ENCODE peak calls at places on chromosomes 7 and 10, in nine cellular contexts. C is glutamatergic neuron, Z is osteocyte, O is amniotic epithelial cell, F is dermis microvascular lymphatic vessel endothelial cell, K is GF-D8, D is GM19239, B is activated T-cell treated with anti-CD3 and anti-CD28 coated beads for 4 hours, Q is GM04504. G is an unnamed sample.

GRCh38 chr7:41188163-41189130 is 514.4 kb downstream of the INHBA start:
- DNase-seq in C (no peak), Z (no peak), O (peak), F (peak), K (no peak), D (no peak), B (no peak), Q (peak), G (peak)

GRCh38 chr7:74138334-74138867 is 35.8 kb upstream of the EIF4H start:
- DNase-seq in C (no peak), Z (no peak), O (no peak), F (no peak), K (no peak), D (no peak), B (no peak), Q (no peak), G (no peak)

GRCh38 chr7:19491821-19492452 is 216.9 kb downstream of the POLR1F start:
- DNase-seq in C (no peak), Z (no peak), O (peak), F (peak), K (no peak), D (no peak), B (no peak), Q (peak), G (peak)

GRCh38 chr7:329691-330281 is 39.8 kb downstream of the FOXL3 start:
- DNase-seq in C (peak), Z (no peak), O (no peak), F (no peak), K (no peak), D (no peak), B (no peak), Q (no peak), G (no peak)

GRCh38 chr10:75399461-75400162 is 2.0 kb downstream of the ZNF503 start:
- DNase-seq in C (peak), Z (peak), O (peak), F (peak), K (no peak), D (peak), B (peak), Q (peak), G (peak)

GRCh38 chr7:102425639-102426267 is 7.6 kb upstream of the ORAI2 start:
- DNase-seq in C (peak), Z (no peak), O (no peak), F (no peak), K (no peak), D (peak), B (peak), Q (no peak), G (peak)

GRCh38 chr10:10551595-10551994 is 466.1 kb upstream of the CELF2 start:
- DNase-seq in C (no peak), Z (no peak), O (no peak), F (no peak), K (no peak), D (no peak), B (no peak), Q (no peak), G (no peak)

GRCh38 chr10:63591600-63592379 is 70.6 kb downstream of the REEP3 start:
- DNase-seq in C (no peak), Z (no peak), O (no peak), F (no peak), K (no peak), D (no peak), B (no peak), Q (no peak), G (no peak)

GRCh38 chr7:82595176-82595575 is 151.6 kb upstream of the CACNA2D1 start:
- DNase-seq in C (no peak), Z (no peak), O (no peak), F (peak), K (peak), D (no peak), B (no peak), Q (no peak), G (no peak)

GRCh38 chr10:71391701-71392100 is 5.0 kb upstream of the CDH23 start:
- DNase-seq in C (no peak), Z (no peak), O (no peak), F (no peak), K (no peak), D (no peak), B (no peak), Q (no peak), G (no peak)

GRCh38 chr7:45697576-45698136 is 123.5 kb downstream of the ADCY1 start:
- DNase-seq in C (no peak), Z (peak), O (peak), F (no peak), K (no peak), D (no peak), B (no peak), Q (no peak), G (peak)

GRCh38 chr7:78601728-78602127 is 803.2 kb downstream of the PHTF2 start:
- DNase-seq in C (no peak), Z (no peak), O (no peak), F (no peak), K (no peak), D (no peak), B (no peak), Q (no peak), G (no peak)

GRCh38 chr7:31096882-31097258 is 44.8 kb downstream of the ADCYAP1R1 start:
- DNase-seq in C (no peak), Z (peak), O (no peak), F (no peak), K (no peak), D (no peak), B (no peak), Q (no peak), G (no peak)

GRCh38 chr10:100346765-100347567 is at the start of gene SCD:
- DNase-seq in C (peak), Z (peak), O (peak), F (peak), K (peak), D (peak), B (peak), Q (no peak), G (peak)

GRCh38 chr7:11858668-11859302 is 26.8 kb upstream of the THSD7A start:
- DNase-seq in C (no peak), Z (no peak), O (no peak), F (peak), K (no peak), D (no peak), B (no peak), Q (no peak), G (no peak)

GRCh38 chr10:131841669-131842139 is 59.1 kb upstream of the PPP2R2D start:
- DNase-seq in C (peak), Z (peak), O (no peak), F (no peak), K (no peak), D (no peak), B (no peak), Q (no peak), G (no peak)

GRCh38 chr7:41785265-41785664 is 82.4 kb upstream of the INHBA start:
- DNase-seq in C (no peak), Z (no peak), O (no peak), F (no peak), K (no peak), D (no peak), B (no peak), Q (no peak), G (no peak)

GRCh38 chr7:22814261-22815208 is 8.1 kb downstream of the TOMM7 start:
- DNase-seq in C (no peak), Z (no peak), O (peak), F (no peak), K (no peak), D (no peak), B (no peak), Q (no peak), G (peak)

GRCh38 chr10:79106251-79106650 is 37.5 kb downstream of the ZMIZ1 start:
- DNase-seq in C (no peak), Z (no peak), O (no peak), F (no peak), K (no peak), D (no peak), B (no peak), Q (no peak), G (no peak)

GRCh38 chr7:4837814-4838625 is 23.8 kb downstream of the PAPOLB start:
- DNase-seq in C (peak), Z (no peak), O (no peak), F (peak), K (no peak), D (no peak), B (no peak), Q (no peak), G (no peak)

GRCh38 chr10:79234391-79235318 is 112.6 kb upstream of the PPIF start:
- DNase-seq in C (no peak), Z (no peak), O (peak), F (no peak), K (no peak), D (no peak), B (no peak), Q (no peak), G (peak)

GRCh38 chr7:6175642-6176041 is 96.8 kb downstream of the CYTH3 start:
- DNase-seq in C (no peak), Z (no peak), O (peak), F (no peak), K (peak), D (no peak), B (no peak), Q (peak), G (peak)

GRCh38 chr10:80452069-80452468 is 2.0 kb upstream of the TSPAN14 start:
- DNase-seq in C (no peak), Z (no peak), O (no peak), F (no peak), K (no peak), D (no peak), B (no peak), Q (no peak), G (no peak)

GRCh38 chr10:17586741-17587720 is 30.1 kb downstream of the HACD1 start:
- DNase-seq in C (no peak), Z (no peak), O (peak), F (peak), K (peak), D (no peak), B (no peak), Q (no peak), G (no peak)

GRCh38 chr7:133433165-133433812 is 180.4 kb downstream of the EXOC4 start:
- DNase-seq in C (no peak), Z (no peak), O (no peak), F (no peak), K (no peak), D (no peak), B (no peak), Q (no peak), G (no peak)

GRCh38 chr10:21329995-21330627 is 195.4 kb downstream of the SKIDA1 start:
- DNase-seq in C (no peak), Z (no peak), O (peak), F (peak), K (no peak), D (no peak), B (no peak), Q (peak), G (peak)